ENCODE peak calls at places on chromosomes 13 and 19, in seven cellular contexts. C is K562, J is GM12878, G is H1, K is SK-N-SH, T is HCT116, O is HepG2. R is an unnamed sample.
A peak's percentile ranks its signal among the peaks of the same experiment; 100 is the strongest.

GRCh38 chr13:70107498-70108271 is at the start of gene ATXN8OS:
- DNase-seq in O (no peak), C (no peak), T (no peak), J (no peak), K (peak; percentile 45), G (no peak), R (no peak)

GRCh38 chr19:22427587-22428298 is 5.6 kb upstream of the ZNF98 start:
- DNase-seq in G (no peak), O (no peak), K (no peak), C (no peak), J (no peak), T (no peak), R (no peak)

GRCh38 chr19:10431943-10432735 is 11.8 kb downstream of the PDE4A start:
- DNase-seq in G (no peak), K (peak; percentile 68), C (peak; percentile 90), T (no peak), O (no peak), J (no peak), R (no peak)

GRCh38 chr13:41284512-41285288 is 21.3 kb upstream of the MTRF1 start:
- DNase-seq in T (peak; percentile 48), J (no peak), G (no peak), C (no peak), O (peak; percentile 73), K (no peak), R (no peak)

GRCh38 chr13:45943965-45944364 is 92.4 kb upstream of the SIAH3 start:
- DNase-seq in J (no peak), O (no peak), C (no peak), K (no peak), G (no peak), T (no peak), R (no peak)

GRCh38 chr19:33957804-33958203 is 161.1 kb downstream of the KCTD15 start:
- DNase-seq in T (no peak), G (no peak), O (no peak), C (no peak), K (no peak), J (no peak), R (no peak)

GRCh38 chr13:61727714-61728275 is 312.1 kb upstream of the PCDH20 start:
- DNase-seq in J (no peak), K (no peak), O (no peak), T (no peak), C (no peak), G (no peak), R (no peak)

GRCh38 chr19:13154911-13155471 is 4.8 kb downstream of the IER2 start:
- DNase-seq in G (no peak), J (no peak), O (peak; percentile 75), T (peak; percentile 91), C (peak; percentile 50), K (peak; percentile 61), R (peak; percentile 93)

GRCh38 chr19:41521860-41522555 is 54.0 kb upstream of the CEACAM21 start:
- DNase-seq in C (no peak), O (no peak), J (no peak), G (no peak), K (peak; percentile 51), T (no peak), R (no peak)

GRCh38 chr19:58554494-58555368 is at the start of gene CHMP2A:
- DNase-seq in O (peak; percentile 84), T (peak; percentile 93), K (peak; percentile 96), G (peak; percentile 88), C (peak; percentile 96), J (peak; percentile 85), R (peak; percentile 87)

GRCh38 chr19:2500861-2501260 is 24.9 kb downstream of the GADD45B start:
- DNase-seq in J (no peak), G (no peak), O (no peak), T (no peak), K (no peak), C (no peak), R (no peak)

DNA sequence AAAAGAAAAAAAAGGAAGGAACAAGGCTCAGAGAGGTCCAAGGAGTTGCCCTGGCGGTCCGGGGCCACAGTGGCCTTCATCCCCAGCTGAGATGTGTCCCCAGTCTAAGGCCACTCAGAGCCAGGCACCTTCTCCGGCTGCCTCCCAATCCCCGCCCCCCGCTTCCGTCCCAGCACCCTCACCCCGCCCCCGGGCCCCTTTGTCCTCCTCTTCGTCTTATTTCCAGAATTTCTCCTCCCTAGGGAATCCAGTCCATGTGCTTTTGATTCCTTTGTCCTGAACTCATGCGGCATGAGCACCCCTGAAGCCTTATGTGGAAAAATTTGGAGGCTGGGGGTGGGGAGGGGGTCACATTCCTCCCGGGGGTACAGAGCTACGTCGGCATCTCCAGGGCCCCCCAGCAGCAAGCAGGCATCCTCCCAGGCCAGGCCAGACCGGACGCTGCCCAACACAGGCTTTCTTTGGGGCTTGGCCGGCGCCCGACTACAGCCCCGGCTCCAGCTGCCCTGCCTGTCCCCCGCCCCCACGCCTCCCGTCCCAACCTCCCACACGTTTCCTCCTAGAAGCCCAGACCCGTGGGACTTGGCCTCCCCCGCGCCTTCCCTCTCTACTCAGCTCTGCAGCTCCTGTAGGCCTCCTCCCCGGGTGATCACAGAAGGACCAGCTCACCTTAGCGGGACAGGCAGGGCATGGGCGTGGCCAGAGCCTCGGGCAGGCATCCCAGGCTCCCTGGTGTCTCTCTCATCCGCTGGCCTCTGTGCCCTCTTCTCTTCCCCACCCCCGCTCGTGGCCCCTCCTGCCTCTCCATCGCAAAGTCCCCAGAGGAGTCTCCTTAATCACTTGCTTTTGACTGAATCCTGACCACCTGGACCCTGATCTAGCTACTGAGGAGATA is 17.8 kb upstream of the ADGRE5 start:
- DNase-seq in K (peak; percentile 58), G (peak; percentile 53), C (peak; percentile 80), J (no peak), T (peak; percentile 77), O (peak; percentile 25), R (no peak)
- TF ChIP-seq JUND in K (no peak), G (no peak), C (no peak), J (no peak), T (no peak), O (no peak), R (no peak)

GRCh38 chr13:105543742-105544141 is 991.7 kb downstream of the EFNB2 start:
- DNase-seq in O (no peak), J (no peak), C (no peak), T (no peak), K (no peak), G (no peak), R (no peak)
- TF ChIP-seq JUND in O (no peak), J (no peak), C (no peak), T (no peak), K (no peak), G (no peak), R (no peak)

DNA sequence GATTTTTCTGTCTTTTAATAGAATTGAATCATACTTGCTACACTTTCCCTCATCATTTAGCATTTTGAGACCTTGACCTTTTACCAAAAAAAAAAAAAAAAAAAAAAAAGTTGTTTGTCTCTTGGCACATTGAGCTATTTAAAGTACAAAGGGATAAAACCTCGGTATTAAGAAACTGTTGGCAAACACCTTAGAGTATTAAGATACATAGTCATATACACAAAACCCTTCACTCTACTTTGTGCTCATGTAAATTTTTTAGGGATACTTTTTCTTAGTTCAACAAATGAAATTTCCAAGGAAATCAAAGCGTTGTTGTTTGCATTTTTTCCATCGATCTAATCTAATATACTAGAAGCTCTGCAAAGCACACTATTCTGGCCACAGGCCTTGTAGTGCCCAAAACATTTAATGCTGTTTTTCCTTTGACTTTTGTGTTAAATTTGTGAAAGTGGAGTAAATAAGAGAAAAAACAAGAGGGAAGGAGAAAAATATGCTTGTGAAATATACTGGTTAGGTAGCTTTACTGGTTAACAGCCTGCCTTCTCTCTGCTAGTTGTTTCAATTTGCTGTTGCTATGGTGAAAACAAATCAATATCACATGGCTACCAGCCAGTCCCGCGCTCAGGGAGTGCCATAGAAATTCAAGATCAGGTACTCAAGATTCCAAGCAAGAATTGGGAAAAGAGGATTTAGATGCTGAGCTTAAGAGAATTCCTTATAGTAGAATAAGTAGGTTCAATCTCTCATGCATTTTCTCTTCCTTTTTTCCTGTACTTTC is 2.6 kb downstream of the MBNL2 start:
- DNase-seq in G (no peak), J (no peak), C (no peak), T (no peak), K (no peak), O (peak; percentile 66), R (peak; percentile 54)
- TF ChIP-seq JUND in G (no peak), J (no peak), C (no peak), T (no peak), K (no peak), O (no peak), R (no peak)

GRCh38 chr19:8221161-8221560 is 12.0 kb downstream of the CERS4 start:
- DNase-seq in T (no peak), O (no peak), K (no peak), J (no peak), G (no peak), C (no peak), R (peak; percentile 79)
- TF ChIP-seq JUND in T (no peak), O (no peak), K (no peak), J (no peak), G (no peak), C (no peak), R (no peak)

DNA sequence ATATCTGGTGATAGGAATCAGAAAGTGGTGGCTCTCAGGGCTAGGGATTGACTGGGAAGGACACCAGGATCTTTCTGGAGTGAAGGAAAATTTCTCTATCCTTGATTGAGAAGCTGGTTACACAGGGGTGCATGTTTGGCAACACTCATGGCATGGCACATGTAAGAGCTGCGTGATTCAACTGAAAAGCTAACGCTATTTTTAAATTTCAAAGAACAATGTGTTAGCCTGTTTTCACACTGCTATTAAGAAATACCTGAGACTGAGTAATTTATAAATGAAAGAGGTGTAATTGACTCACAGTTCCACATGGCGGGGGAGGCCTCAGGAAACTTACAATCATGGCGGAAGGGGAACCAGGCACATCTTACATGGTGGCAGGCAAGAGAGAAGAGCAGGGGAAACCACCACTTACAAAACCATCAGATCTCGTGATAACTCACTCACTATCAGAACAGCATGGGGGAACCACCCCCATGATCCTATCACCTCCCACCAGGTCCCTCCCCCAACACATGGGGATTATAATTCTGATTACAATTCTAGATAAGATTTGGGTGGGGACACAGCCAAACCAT is 7.4 kb downstream of the SIGLEC8 start:
- DNase-seq in G (no peak), K (no peak), T (no peak), C (no peak), O (no peak), J (no peak), R (no peak)
- TF ChIP-seq JUND in G (no peak), K (no peak), T (no peak), C (no peak), O (no peak), J (no peak), R (no peak)

GRCh38 chr13:32515246-32515645 is 23.3 kb downstream of the N4BP2L2 start:
- DNase-seq in T (no peak), O (no peak), K (no peak), J (no peak), C (no peak), G (no peak), R (no peak)
- TF ChIP-seq JUND in T (no peak), O (no peak), K (no peak), J (no peak), C (no peak), G (no peak), R (no peak)

R was measured in T47D.